ENCODE peak calls at places on chromosomes 16 and 17, in six cellular contexts. Y is HCT116, O is upper lobe of left lung, U is K562, P is GM12878, E is HepG2. Z is an unnamed sample. For H3K4me1, the result is how much of the 10 kb centered on the place peaks cover.

GRCh38 chr16:74792225-74792624 is 17.6 kb upstream of the FA2H start:
- ATAC-seq in O (no peak), P (no peak), E (no peak), U (no peak), Y (no peak), Z (no peak)

GRCh38 chr16:11109551-11109950 is 146.5 kb downstream of the SOCS1 start:
- ATAC-seq in P (no peak), O (no peak), E (no peak), U (no peak), Y (no peak), Z (no peak)

GRCh38 chr16:56252835-56253234 is 61.5 kb downstream of the GNAO1 start:
- ATAC-seq in P (no peak), O (peak), U (peak), Y (no peak), E (no peak), Z (no peak)

GRCh38 chr17:59347975-59348391 is 16.5 kb downstream of the YPEL2 start:
- ATAC-seq in O (peak), U (no peak), Y (no peak), P (no peak), E (no peak), Z (no peak)

GRCh38 chr17:55089251-55089650 is 120.7 kb downstream of the STXBP4 start:
- ATAC-seq in U (no peak), E (no peak), O (no peak), P (no peak), Y (no peak), Z (no peak)

GRCh38 chr17:4969551-4970231 is 2.1 kb upstream of the SPAG7 start:
- ATAC-seq in Y (no peak), O (no peak), U (no peak), E (peak), P (no peak), Z (no peak)

GRCh38 chr17:72531729-72532128 is 410.9 kb downstream of the SOX9 start:
- ATAC-seq in O (no peak), P (no peak), Y (no peak), E (no peak), U (no peak), Z (no peak)

GRCh38 chr17:77382356-77382911 is 241.7 kb downstream of the SEC14L1 start:
- ATAC-seq in U (no peak), Y (no peak), O (no peak), E (peak), P (peak), Z (no peak)

GRCh38 chr17:11644265-11645212 is 46.3 kb downstream of the DNAH9 start:
- ATAC-seq in U (peak), O (peak), E (peak), Y (peak), P (peak), Z (peak)

GRCh38 chr17:76314392-76315227 is 6.5 kb upstream of the QRICH2 start:
- ATAC-seq in Y (no peak), O (no peak), P (no peak), U (no peak), E (no peak), Z (no peak)

GRCh38 chr17:69853533-69854262 is 221.3 kb upstream of the KCNJ16 start:
- ATAC-seq in O (peak), Y (no peak), U (no peak), P (no peak), E (no peak), Z (no peak)

GRCh38 chr17:76050226-76051070 is 21.9 kb downstream of the SRP68 start:
- ATAC-seq in Y (no peak), E (no peak), U (no peak), O (no peak), P (no peak), Z (no peak)

GRCh38 chr17:38330941-38331411 is 12.8 kb downstream of the GPR179 start:
- ATAC-seq in E (peak), U (peak), O (no peak), Y (no peak), P (no peak), Z (no peak)

GRCh38 chr17:51164911-51165679 is 1.1 kb upstream of the NME2 start:
- ATAC-seq in U (no peak), P (no peak), O (no peak), E (peak), Y (peak), Z (no peak)

GRCh38 chr17:14316131-14316854 is 15.4 kb downstream of the HS3ST3B1 start:
- ATAC-seq in Y (no peak), P (no peak), E (peak), U (no peak), O (no peak), Z (no peak)

GRCh38 chr16:57145046-57145963 is 40.5 kb downstream of the PSME3IP1 start:
- ATAC-seq in U (peak), E (peak), O (no peak), P (no peak), Y (no peak), Z (no peak)

GRCh38 chr17:74809031-74809430 is 32.9 kb upstream of the NAT9 start:
- ATAC-seq in E (no peak), Y (no peak), U (no peak), P (no peak), O (no peak), Z (no peak)

GRCh38 chr16:71648921-71649320 is 22.9 kb downstream of the MARVELD3 start:
- ATAC-seq in P (peak), E (peak), U (peak), Y (peak), O (no peak), Z (no peak)

GRCh38 chr16:71339481-71340171 is 18.9 kb upstream of the CALB2 start:
- ATAC-seq in P (no peak), O (no peak), Y (no peak), E (no peak), U (no peak), Z (no peak)

GRCh38 chr17:41863074-41863843 is 2.0 kb downstream of the KLHL11 start:
- ATAC-seq in Y (no peak), E (no peak), P (no peak), U (no peak), O (no peak), Z (no peak)

GRCh38 chr16:29748077-29748759 is 2.4 kb upstream of the C16orf54 start:
- ATAC-seq in O (no peak), E (peak), P (no peak), U (no peak), Y (no peak), Z (no peak)

GRCh38 chr16:17571499-17572093 is 100.8 kb upstream of the XYLT1 start:
- ATAC-seq in E (no peak), P (no peak), U (no peak), Y (peak), O (no peak), Z (no peak)

GRCh38 chr17:51391992-51392654 is 131.8 kb downstream of the UTP18 start:
- ATAC-seq in E (peak), U (no peak), O (no peak), Y (peak), P (no peak), Z (no peak)

GRCh38 chr17:2214047-2214717 is 89.4 kb downstream of the SMG6 start:
- ATAC-seq in E (no peak), U (peak), Y (no peak), O (peak), P (no peak), Z (peak)

GRCh38 chr16:30030841-30031413 is at the start of gene TLCD3B:
- ATAC-seq in P (no peak), E (peak), Y (no peak), U (no peak), O (no peak), Z (no peak)

GRCh38 chr17:72136692-72137550 is 16.1 kb downstream of the SOX9 start:
- ATAC-seq in P (no peak), U (no peak), Y (peak), O (no peak), E (no peak), Z (no peak)

GRCh38 chr16:3475604-3476375 is 19.5 kb downstream of the C16orf90 start:
- ATAC-seq in E (no peak), Y (no peak), O (no peak), P (no peak), U (no peak), Z (no peak)

DNA sequence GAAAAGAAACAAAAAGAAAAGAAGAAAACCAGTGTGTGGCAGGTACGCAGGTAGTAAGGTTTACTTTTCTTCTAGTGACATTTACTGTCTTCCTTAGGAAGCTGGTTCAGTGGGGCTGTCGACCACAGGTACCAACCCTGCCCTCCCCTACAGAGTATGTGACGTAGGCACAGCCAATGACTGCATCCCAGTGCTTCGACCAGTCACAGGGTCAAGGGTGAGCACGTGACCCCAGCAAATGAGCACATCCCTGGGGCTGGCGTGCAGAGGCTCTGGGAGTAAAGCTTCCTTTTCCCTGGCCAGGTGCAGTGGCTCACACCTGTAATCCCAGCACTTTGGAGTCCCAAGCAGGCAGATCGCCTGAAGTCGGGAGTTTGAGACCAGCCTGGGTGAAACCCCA is 38.9 kb upstream of the PLCG2 start:
- ATAC-seq in O (no peak), E (peak), Y (no peak), U (peak), P (peak), Z (no peak)
- TF ChIP-seq POLR2AphosphoS5 in O (no peak), E (no peak), Y (no peak), U (no peak), P (no peak), Z (no peak)

GRCh38 chr17:81840826-81841778 is 6.3 kb upstream of the PPP1R27 start:
- ATAC-seq in O (no peak), Y (no peak), E (peak), U (no peak), P (no peak), Z (no peak)
- TF ChIP-seq POLR2A in O (no peak), Y (no peak), E (no peak), U (no peak), P (no peak), Z (no peak)

GRCh38 chr16:15967655-15968315 is 18.4 kb downstream of the ABCC1 start:
- ATAC-seq in O (no peak), Y (no peak), E (no peak), P (no peak), U (no peak), Z (no peak)

GRCh38 chr16:15970202-15970601 is 20.8 kb downstream of the ABCC1 start:
- ATAC-seq in Y (peak), E (peak), U (peak), O (no peak), P (peak), Z (no peak)

GRCh38 chr16:15967223-15967546 is 17.8 kb downstream of the ABCC1 start:
- ATAC-seq in O (no peak), U (no peak), Y (peak), P (no peak), E (no peak), Z (no peak)

GRCh38 chr16:15963307-15963910 is 14.0 kb downstream of the ABCC1 start:
- ATAC-seq in Y (no peak), P (no peak), E (no peak), U (no peak), O (no peak), Z (no peak)

GRCh38 chr16:15966420-15967222 is 17.2 kb downstream of the ABCC1 start:
- ATAC-seq in P (no peak), O (peak), Y (peak), U (no peak), E (peak), Z (peak)
- H3K4me1 ChIP-seq in P (under half), O (under half), Y (half or more), U (under half), E (under half), Z (under half)

GRCh38 chr16:85348921-85349334 is 236.7 kb upstream of the CIBAR2 start:
- ATAC-seq in U (no peak), Y (no peak), P (no peak), O (no peak), E (no peak), Z (no peak)

GRCh38 chr16:85350146-85350728 is 238.0 kb upstream of the CIBAR2 start:
- ATAC-seq in O (no peak), U (no peak), Y (no peak), E (no peak), P (no peak), Z (no peak)

GRCh38 chr16:85350973-85351372 is 238.7 kb upstream of the CIBAR2 start:
- ATAC-seq in E (no peak), Y (peak), O (peak), P (no peak), U (no peak), Z (peak)

GRCh38 chr16:85348065-85348840 is 236.0 kb upstream of the CIBAR2 start:
- ATAC-seq in O (no peak), Y (no peak), P (no peak), E (no peak), U (no peak), Z (no peak)

DNA sequence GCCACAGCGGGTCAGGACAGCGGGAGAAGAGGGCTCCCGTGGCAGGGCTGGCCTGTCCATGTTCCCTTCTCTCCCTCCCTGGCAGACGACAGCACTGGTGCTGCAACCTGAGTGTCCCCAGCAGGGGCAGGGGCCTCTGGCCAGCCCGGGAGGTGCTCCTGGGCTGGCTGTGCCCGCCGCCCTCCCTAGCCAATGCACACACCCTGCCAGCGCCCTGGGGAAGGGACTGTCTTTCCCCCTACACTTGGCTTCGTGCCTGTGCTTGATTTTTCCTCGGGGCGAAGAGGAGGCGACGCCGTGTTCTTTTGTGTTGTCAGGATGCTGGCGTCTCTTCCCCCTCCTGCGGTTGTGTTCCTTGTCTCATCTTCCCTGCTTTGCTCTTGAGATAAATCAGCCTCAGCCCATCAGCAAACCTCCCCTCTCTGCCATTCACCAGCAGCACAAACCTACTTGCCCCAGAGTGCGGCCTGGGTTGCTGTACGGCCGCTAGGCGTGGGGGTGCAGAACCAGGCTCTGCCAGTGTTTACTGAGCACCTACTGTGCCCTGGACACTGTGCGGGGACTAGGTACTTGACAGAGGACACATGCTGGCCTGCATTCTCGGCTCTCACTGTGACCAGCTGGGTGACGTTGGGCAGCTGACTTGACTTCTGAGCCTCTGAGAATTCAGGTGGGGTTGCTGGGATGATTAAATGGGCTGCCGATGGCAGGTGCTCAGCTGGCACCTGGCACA is 237.3 kb upstream of the CIBAR2 start:
- ATAC-seq in E (peak), U (no peak), O (no peak), Y (no peak), P (no peak), Z (no peak)
- TF ChIP-seq POLR2AphosphoS5 in E (no peak), U (no peak), O (no peak), Y (no peak), P (no peak), Z (no peak)

GRCh38 chr17:49741009-49741691 is 22.8 kb downstream of the FAM117A start:
- ATAC-seq in Y (no peak), E (no peak), U (peak), P (peak), O (no peak), Z (peak)
- TF ChIP-seq POLR2A in Y (no peak), E (no peak), U (no peak), P (no peak), O (no peak), Z (no peak)

DNA sequence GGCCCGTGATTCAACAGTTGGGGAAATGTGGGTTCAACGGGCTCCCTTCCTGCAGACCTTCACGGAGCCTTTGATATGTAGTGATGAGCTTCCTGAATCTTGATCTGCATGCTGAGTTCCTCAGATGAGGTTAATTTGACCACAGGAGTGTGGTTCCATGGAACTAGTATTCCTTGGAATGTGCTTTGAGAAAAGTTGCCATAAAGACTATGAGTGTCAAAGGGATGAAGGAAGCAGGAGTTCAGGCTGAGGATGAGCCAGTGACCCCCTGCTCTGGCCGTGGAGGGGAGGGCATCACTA is 229.2 kb downstream of the MSI2 start:
- ATAC-seq in Y (no peak), E (no peak), O (no peak), U (no peak), P (no peak), Z (no peak)
- H3K4me1 ChIP-seq in Y (under half), E (under half), O (under half), U (under half), P (under half), Z (under half)

DNA sequence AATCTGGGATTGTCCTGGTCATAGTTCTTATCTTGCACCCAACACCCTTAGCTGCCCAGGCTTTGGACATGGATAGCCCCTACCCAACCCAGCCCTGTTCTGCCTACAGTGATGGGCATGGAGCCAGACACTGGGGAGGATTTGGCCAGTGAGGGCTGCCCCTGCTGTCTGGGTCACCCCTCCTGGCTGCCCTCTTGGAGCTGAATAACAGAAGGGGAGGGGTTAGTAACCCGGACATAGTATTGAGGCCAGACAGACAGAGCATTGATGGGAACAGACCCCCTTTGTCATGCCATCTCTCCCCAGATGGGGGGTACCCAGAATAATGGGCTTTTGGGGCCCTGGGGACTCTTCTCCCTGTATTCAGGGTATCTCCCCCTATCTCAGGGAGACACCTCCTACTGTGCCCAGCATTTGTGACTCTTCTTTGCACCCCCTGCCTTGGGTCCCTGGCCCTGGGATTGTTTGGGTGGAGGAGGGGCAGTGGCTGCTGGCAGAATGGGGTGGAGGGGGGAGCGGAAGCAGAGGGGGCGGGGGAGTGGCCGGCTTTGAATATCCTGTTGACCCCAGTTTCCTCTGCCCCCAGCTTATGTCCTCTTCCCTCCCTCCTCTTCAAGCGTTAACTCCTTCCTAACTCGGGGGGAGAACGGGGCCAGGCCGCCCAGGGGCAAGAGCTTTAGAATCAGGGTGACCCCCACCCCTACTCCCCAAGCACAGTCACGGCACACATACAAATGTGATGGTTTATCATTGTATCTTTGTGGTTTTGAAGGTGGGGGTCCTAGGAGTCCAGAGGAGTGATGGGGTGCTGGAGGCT is 17.0 kb downstream of the GJD3 start:
- ATAC-seq in E (no peak), U (no peak), O (no peak), P (no peak), Y (no peak), Z (no peak)
- TF ChIP-seq POLR2AphosphoS5 in E (no peak), U (no peak), O (no peak), P (no peak), Y (no peak), Z (no peak)